ENCODE peak calls at places on chromosomes 1 and 21, in ten cellular contexts. P, C, E, B, J, O, H, G, X and L are unnamed samples.

GRCh38 chr1:81305997-81306452 is 494.7 kb upstream of the ADGRL2 start:
- DNase-seq in O (no peak), G (peak; percentile 7), P (no peak), C (peak; percentile 25), B (no peak), X (no peak), J (peak; percentile 45), H (no peak), E (peak; percentile 54), L (peak; percentile 37)

GRCh38 chr1:225899044-225899925 is 10.3 kb upstream of the LEFTY1 start:
- DNase-seq in X (no peak), G (no peak), B (no peak), E (no peak), H (no peak), J (no peak), P (no peak), C (no peak), O (no peak), L (no peak)

GRCh38 chr1:119027759-119028158 is 39.6 kb upstream of the TBX15 start:
- DNase-seq in P (no peak), J (no peak), E (no peak), O (no peak), H (no peak), X (no peak), B (no peak), C (no peak), G (no peak), L (no peak)

GRCh38 chr21:46111857-46112730 is 14.2 kb downstream of the COL6A2 start:
- DNase-seq in C (peak; percentile 31), P (peak; percentile 7), H (peak; percentile 61), B (no peak), E (no peak), X (no peak), J (no peak), O (peak; percentile 14), G (peak; percentile 4), L (no peak)

GRCh38 chr1:97334454-97334853 is 586.4 kb downstream of the DPYD start:
- DNase-seq in X (no peak), J (no peak), P (no peak), C (no peak), H (no peak), E (peak; percentile 91), G (no peak), B (no peak), O (no peak), L (no peak)

GRCh38 chr1:205849619-205850355 is at the start of gene PM20D1:
- DNase-seq in E (peak; percentile 69), H (peak; percentile 90), P (peak; percentile 74), G (peak; percentile 93), O (peak; percentile 66), J (no peak), C (peak; percentile 91), B (peak; percentile 53), X (no peak), L (peak; percentile 70)

GRCh38 chr1:2059290-2059953 is 9.2 kb downstream of the PRKCZ start:
- DNase-seq in O (no peak), B (no peak), X (no peak), P (no peak), G (no peak), C (peak; percentile 13), H (no peak), J (no peak), E (no peak), L (no peak)

GRCh38 chr1:204513117-204513716 is 3.0 kb upstream of the MDM4 start:
- DNase-seq in J (no peak), X (no peak), C (peak; percentile 49), G (no peak), E (no peak), O (no peak), B (no peak), H (no peak), P (no peak), L (no peak)

GRCh38 chr1:55700359-55701130 is 485.4 kb upstream of the USP24 start:
- DNase-seq in X (no peak), J (no peak), B (no peak), G (no peak), H (no peak), C (no peak), E (peak; percentile 77), O (no peak), P (no peak), L (no peak)

GRCh38 chr1:68454534-68454933 is 4.8 kb upstream of the RPE65 start:
- DNase-seq in X (no peak), B (no peak), O (no peak), H (no peak), C (peak; percentile 26), J (no peak), P (no peak), G (no peak), E (no peak), L (peak; percentile 2)

GRCh38 chr1:181318022-181318857 is 165.1 kb upstream of the CACNA1E start:
- DNase-seq in G (no peak), J (no peak), X (no peak), H (no peak), P (no peak), E (no peak), C (no peak), B (no peak), O (no peak), L (no peak)

GRCh38 chr1:248756636-248757035 is 1.1 kb upstream of the LYPD8 start:
- DNase-seq in H (no peak), E (no peak), O (no peak), X (no peak), G (no peak), C (no peak), B (no peak), J (no peak), P (no peak), L (no peak)

DNA sequence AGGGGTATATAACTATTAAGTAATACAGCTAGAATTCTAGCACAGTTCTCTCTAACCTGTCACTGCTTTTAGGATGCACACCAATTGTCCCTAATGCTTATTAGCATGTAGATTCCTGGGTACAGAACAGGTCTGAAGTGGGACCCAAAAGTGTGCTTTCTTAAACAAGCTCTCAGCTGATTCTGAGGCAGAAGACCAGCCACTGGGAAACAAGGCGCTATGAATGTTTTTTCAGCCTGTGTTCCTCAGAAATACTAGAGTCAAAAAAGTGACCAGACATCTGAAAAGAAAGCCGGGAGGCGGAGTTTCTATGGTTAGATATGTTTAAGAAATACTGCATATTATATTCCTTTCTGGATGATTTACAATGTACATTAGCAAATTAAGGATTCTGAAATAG is 1.8 kb downstream of the PEF1 start:
- DNase-seq in H (no peak), B (no peak), G (no peak), P (no peak), E (no peak), C (no peak), O (no peak), J (no peak), X (no peak), L (no peak)
- TF ChIP-seq POLR2A in H (no peak), B (no peak), G (no peak), P (no peak), E (no peak), C (no peak), O (no peak), J (no peak), X (no peak), L (no peak)

GRCh38 chr1:26529655-26530539 is at the start of gene RPS6KA1:
- DNase-seq in E (peak; percentile 11), J (peak; percentile 37), B (no peak), H (peak; percentile 93), P (peak; percentile 80), G (peak; percentile 78), O (peak; percentile 37), C (peak; percentile 68), X (no peak), L (no peak)
- TF ChIP-seq POLR2A in E (no peak), J (peak; percentile 48), B (peak; percentile 55), H (no peak), P (peak; percentile 67), G (peak; percentile 65), O (no peak), C (peak; percentile 27), X (peak; percentile 62), L (peak; percentile 50)

DNA sequence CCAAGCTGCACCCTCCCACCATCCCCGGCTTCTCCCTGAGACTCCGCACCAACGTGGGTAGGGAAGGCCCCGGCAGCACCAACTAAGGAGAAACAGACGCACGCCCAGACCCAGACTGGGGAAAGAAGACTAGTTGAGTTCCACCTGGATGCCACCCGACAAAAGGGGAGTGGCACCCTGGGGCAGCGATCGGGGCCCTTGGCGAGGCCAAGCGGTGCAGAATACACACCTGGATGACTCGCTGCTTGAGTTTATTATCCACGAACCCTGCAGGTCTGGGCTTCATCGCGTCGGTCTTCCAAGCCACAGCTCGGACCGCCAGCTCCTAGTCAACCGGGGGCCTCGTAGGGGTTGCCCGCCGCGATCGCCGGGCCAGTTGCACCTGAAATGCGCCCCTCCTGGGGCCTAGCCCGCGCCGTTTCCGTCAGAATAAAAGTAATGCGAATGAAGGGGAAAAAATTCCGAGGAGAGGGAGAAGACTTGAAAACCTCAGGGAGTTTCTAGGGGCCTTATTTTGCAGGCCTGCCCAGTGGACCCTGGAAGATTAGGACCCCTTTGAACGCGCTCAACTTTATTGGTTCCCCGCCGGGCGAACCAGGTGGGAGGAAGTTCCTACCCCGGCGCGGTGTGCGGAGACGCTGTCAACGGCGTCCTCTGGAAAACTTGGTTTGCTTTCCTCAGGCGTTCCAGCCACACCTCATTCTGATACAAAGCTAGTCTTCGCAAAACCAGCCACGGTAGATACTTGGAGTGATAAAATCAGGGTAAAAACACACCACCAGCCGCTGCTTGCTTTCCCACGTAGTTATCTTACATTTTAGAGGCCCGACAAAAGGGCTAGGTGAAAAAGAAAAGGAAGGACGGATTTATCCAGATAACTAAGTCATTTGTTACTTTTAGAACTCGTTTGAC is at the start of gene NVL:
- DNase-seq in G (peak; percentile 88), E (peak; percentile 86), C (peak; percentile 88), B (peak; percentile 24), J (peak; percentile 92), P (peak; percentile 89), X (peak; percentile 86), O (peak; percentile 66), H (peak; percentile 95), L (peak; percentile 93)
- TF ChIP-seq POLR2A in G (no peak), E (peak; percentile 58), C (peak; percentile 56), B (peak; percentile 10), J (peak; percentile 38), P (peak; percentile 70), X (peak; percentile 15), O (no peak), H (peak; percentile 50), L (peak; percentile 82)

DNA sequence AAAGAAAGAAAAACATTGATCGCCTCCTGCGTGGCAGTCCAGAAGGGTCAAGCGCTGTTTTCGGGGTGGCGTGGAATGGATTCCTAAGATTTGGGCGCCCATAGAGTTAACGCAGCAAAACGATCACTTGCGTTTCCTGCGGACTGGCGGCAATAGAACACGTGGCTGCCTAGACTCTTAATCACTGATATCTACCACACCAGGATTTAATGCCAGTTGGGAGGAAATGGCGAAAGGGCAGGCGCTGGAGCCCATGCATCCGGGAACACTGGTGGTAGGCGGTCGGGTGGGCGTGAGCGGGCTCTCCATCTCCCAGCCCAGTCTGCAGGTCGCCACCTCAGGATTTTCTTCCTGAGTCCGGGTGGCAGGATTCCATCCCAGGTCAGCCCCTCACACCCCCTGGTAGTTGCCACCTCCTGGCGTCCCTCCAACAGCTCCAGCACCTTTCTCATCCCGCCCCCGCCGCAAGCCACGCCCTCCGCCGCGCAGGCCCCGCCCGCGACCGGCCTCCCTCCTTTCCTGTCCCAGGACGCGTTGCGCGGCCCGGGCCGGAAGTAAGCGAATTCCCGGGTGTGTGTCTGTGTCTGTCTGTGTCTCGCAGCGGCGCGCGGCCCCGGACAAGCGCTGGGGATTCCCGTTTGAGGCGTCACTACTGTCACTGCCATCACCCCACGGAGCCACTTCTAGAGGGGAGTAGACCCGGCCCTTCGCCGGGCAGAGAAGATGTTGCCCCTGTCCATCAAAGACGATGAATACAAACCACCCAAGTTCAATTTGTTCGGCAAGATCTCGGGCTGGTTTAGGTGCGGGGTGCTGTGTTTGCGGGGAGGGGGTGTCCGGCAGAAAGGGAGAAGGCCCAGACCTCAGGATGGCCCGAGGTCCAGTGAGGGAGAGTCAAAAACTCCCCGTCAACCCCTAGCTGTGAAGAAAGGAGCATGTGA is at the start of gene SLC30A7:
- DNase-seq in G (peak; percentile 98), X (peak; percentile 68), J (peak; percentile 92), E (peak; percentile 86), C (peak; percentile 97), P (peak; percentile 98), B (peak; percentile 47), O (peak; percentile 93), H (peak; percentile 99), L (peak; percentile 94)
- TF ChIP-seq POLR2A in G (peak; percentile 56), X (no peak), J (peak; percentile 55), E (peak; percentile 88), C (peak; percentile 57), P (peak; percentile 90), B (peak; percentile 52), O (peak; percentile 35), H (no peak), L (peak; percentile 89)